ENCODE peak calls at places on chromosomes 7 and 10, in eight cellular contexts. One of them, this sample, is unnamed.

GRCh38 chr10:49488056-49488455 is 50.9 kb downstream of the ERCC6 start:
- DNase-seq in thyroid gland: no peak
- DNase-seq in ovary: no peak
- DNase-seq in GM12891: no peak
- DNase-seq in adrenal gland: peak
- DNase-seq in stomach: no peak
- DNase-seq in testis: no peak
- DNase-seq in vagina: no peak
- DNase-seq in this sample: no peak

GRCh38 chr7:93894426-93894825 is 3.9 kb upstream of the TFPI2 start:
- DNase-seq in thyroid gland: no peak
- DNase-seq in ovary: no peak
- DNase-seq in GM12891: no peak
- DNase-seq in adrenal gland: no peak
- DNase-seq in stomach: no peak
- DNase-seq in testis: no peak
- DNase-seq in vagina: no peak
- DNase-seq in this sample: no peak

GRCh38 chr7:135075716-135076115 is 72.2 kb upstream of the TMEM140 start:
- DNase-seq in thyroid gland: no peak
- DNase-seq in ovary: no peak
- DNase-seq in GM12891: no peak
- DNase-seq in adrenal gland: no peak
- DNase-seq in stomach: no peak
- DNase-seq in testis: no peak
- DNase-seq in vagina: no peak
- DNase-seq in this sample: no peak

GRCh38 chr7:20140278-20141058 is 76.7 kb downstream of the MACC1 start:
- DNase-seq in thyroid gland: no peak
- DNase-seq in ovary: no peak
- DNase-seq in GM12891: no peak
- DNase-seq in adrenal gland: no peak
- DNase-seq in stomach: no peak
- DNase-seq in testis: no peak
- DNase-seq in vagina: no peak
- DNase-seq in this sample: no peak

GRCh38 chr7:111640416-111640815 is 78.1 kb upstream of the IMMP2L start:
- DNase-seq in thyroid gland: no peak
- DNase-seq in ovary: no peak
- DNase-seq in GM12891: no peak
- DNase-seq in adrenal gland: no peak
- DNase-seq in stomach: no peak
- DNase-seq in testis: no peak
- DNase-seq in vagina: no peak
- DNase-seq in this sample: no peak

GRCh38 chr10:102675151-102675886 is 31.0 kb downstream of the TRIM8 start:
- DNase-seq in thyroid gland: peak
- DNase-seq in ovary: no peak
- DNase-seq in GM12891: no peak
- DNase-seq in adrenal gland: no peak
- DNase-seq in stomach: no peak
- DNase-seq in testis: no peak
- DNase-seq in vagina: no peak
- DNase-seq in this sample: no peak

GRCh38 chr10:69732147-69732825 is 69.4 kb upstream of the COL13A1 start:
- DNase-seq in thyroid gland: no peak
- DNase-seq in ovary: no peak
- DNase-seq in GM12891: no peak
- DNase-seq in adrenal gland: peak
- DNase-seq in stomach: no peak
- DNase-seq in testis: no peak
- DNase-seq in vagina: no peak
- DNase-seq in this sample: peak

GRCh38 chr10:69745698-69746097 is 56.0 kb upstream of the COL13A1 start:
- DNase-seq in thyroid gland: no peak
- DNase-seq in ovary: no peak
- DNase-seq in GM12891: no peak
- DNase-seq in adrenal gland: no peak
- DNase-seq in stomach: no peak
- DNase-seq in testis: no peak
- DNase-seq in vagina: no peak
- DNase-seq in this sample: no peak

GRCh38 chr10:110651044-110651958 is 7.2 kb downstream of the RBM20 start:
- DNase-seq in thyroid gland: peak
- DNase-seq in ovary: no peak
- DNase-seq in GM12891: peak
- DNase-seq in adrenal gland: no peak
- DNase-seq in stomach: no peak
- DNase-seq in testis: no peak
- DNase-seq in vagina: no peak
- DNase-seq in this sample: peak

GRCh38 chr7:112362796-112363195 is 87.5 kb upstream of the IFRD1 start:
- DNase-seq in thyroid gland: peak
- DNase-seq in ovary: no peak
- DNase-seq in GM12891: no peak
- DNase-seq in adrenal gland: no peak
- DNase-seq in stomach: no peak
- DNase-seq in testis: no peak
- DNase-seq in vagina: no peak
- DNase-seq in this sample: no peak

GRCh38 chr10:72124984-72125383 is 36.6 kb upstream of the SPOCK2 start:
- DNase-seq in thyroid gland: no peak
- DNase-seq in ovary: no peak
- DNase-seq in GM12891: no peak
- DNase-seq in adrenal gland: no peak
- DNase-seq in stomach: no peak
- DNase-seq in testis: no peak
- DNase-seq in vagina: no peak
- DNase-seq in this sample: no peak

GRCh38 chr10:14879055-14879800 is 562 bp downstream of the SUV39H2 start:
- DNase-seq in thyroid gland: peak
- DNase-seq in ovary: no peak
- DNase-seq in GM12891: peak
- DNase-seq in adrenal gland: peak
- DNase-seq in stomach: no peak
- DNase-seq in testis: peak
- DNase-seq in vagina: no peak
- DNase-seq in this sample: no peak

GRCh38 chr7:17581301-17581700 is 282.8 kb downstream of the AHR start:
- DNase-seq in thyroid gland: no peak
- DNase-seq in ovary: no peak
- DNase-seq in GM12891: no peak
- DNase-seq in adrenal gland: no peak
- DNase-seq in stomach: no peak
- DNase-seq in testis: no peak
- DNase-seq in vagina: no peak
- DNase-seq in this sample: no peak
- TF ChIP-seq POLR2A in thyroid gland: no peak
- TF ChIP-seq POLR2A in ovary: no peak
- TF ChIP-seq POLR2A in GM12891: no peak
- TF ChIP-seq POLR2A in adrenal gland: no peak
- TF ChIP-seq POLR2A in stomach: no peak
- TF ChIP-seq POLR2A in testis: no peak
- TF ChIP-seq POLR2A in vagina: no peak
- TF ChIP-seq POLR2A in this sample: no peak

DNA sequence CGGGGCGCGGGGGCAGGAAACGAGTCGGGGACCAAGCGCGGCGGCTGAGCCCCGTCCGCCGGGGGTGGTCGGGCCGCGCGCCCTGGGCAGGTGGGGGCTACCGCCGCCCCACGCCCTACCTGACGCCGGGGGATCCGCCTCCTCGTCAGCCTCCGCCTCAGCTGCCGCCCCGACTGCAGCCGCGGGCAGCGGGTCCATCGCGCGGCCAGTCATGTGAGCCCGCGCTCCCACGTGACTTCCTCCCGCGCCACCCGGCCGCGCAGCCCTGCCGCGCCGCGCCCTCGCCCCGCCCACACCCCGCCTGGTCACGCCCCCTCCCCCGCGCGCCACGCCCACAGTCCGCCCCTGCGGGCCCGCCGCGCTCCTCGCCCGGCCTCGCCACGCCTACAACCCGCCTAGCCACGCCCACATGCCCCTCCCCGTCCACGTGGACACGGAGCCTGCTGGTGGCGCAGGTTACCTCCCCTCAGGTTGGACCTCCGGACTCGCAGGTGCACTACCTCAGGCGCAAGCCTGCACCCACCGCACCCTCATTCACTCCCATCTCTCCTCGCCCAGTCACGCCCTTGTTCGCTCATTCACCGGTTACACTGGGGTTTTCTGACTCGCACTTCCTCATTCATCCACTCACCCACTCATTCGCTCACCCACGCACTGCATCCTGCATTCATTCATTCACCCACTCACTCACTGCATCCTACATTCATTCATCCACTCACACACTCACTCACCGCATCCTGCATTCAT is at the start of gene SNX8:
- DNase-seq in thyroid gland: peak
- DNase-seq in ovary: peak
- DNase-seq in GM12891: peak
- DNase-seq in adrenal gland: peak
- DNase-seq in stomach: peak
- DNase-seq in testis: peak
- DNase-seq in vagina: no peak
- DNase-seq in this sample: peak
- TF ChIP-seq POLR2A in thyroid gland: peak
- TF ChIP-seq POLR2A in ovary: no peak
- TF ChIP-seq POLR2A in GM12891: no peak
- TF ChIP-seq POLR2A in adrenal gland: peak
- TF ChIP-seq POLR2A in stomach: no peak
- TF ChIP-seq POLR2A in testis: no peak
- TF ChIP-seq POLR2A in vagina: no peak
- TF ChIP-seq POLR2A in this sample: no peak

GRCh38 chr7:67343566-67343965 is 346.9 kb downstream of the TYW1 start:
- DNase-seq in thyroid gland: no peak
- DNase-seq in ovary: no peak
- DNase-seq in GM12891: no peak
- DNase-seq in adrenal gland: peak
- DNase-seq in stomach: no peak
- DNase-seq in testis: no peak
- DNase-seq in vagina: no peak
- DNase-seq in this sample: peak

GRCh38 chr7:67346876-67347275 is 350.2 kb downstream of the TYW1 start:
- DNase-seq in thyroid gland: no peak
- DNase-seq in ovary: no peak
- DNase-seq in GM12891: no peak
- DNase-seq in adrenal gland: no peak
- DNase-seq in stomach: no peak
- DNase-seq in testis: no peak
- DNase-seq in vagina: peak
- DNase-seq in this sample: no peak

GRCh38 chr7:67344481-67345193 is 348.0 kb downstream of the TYW1 start:
- DNase-seq in thyroid gland: no peak
- DNase-seq in ovary: no peak
- DNase-seq in GM12891: no peak
- DNase-seq in adrenal gland: no peak
- DNase-seq in stomach: no peak
- DNase-seq in testis: no peak
- DNase-seq in vagina: no peak
- DNase-seq in this sample: no peak

GRCh38 chr7:67346126-67346525 is 349.5 kb downstream of the TYW1 start:
- DNase-seq in thyroid gland: no peak
- DNase-seq in ovary: no peak
- DNase-seq in GM12891: no peak
- DNase-seq in adrenal gland: no peak
- DNase-seq in stomach: no peak
- DNase-seq in testis: no peak
- DNase-seq in vagina: peak
- DNase-seq in this sample: no peak

DNA sequence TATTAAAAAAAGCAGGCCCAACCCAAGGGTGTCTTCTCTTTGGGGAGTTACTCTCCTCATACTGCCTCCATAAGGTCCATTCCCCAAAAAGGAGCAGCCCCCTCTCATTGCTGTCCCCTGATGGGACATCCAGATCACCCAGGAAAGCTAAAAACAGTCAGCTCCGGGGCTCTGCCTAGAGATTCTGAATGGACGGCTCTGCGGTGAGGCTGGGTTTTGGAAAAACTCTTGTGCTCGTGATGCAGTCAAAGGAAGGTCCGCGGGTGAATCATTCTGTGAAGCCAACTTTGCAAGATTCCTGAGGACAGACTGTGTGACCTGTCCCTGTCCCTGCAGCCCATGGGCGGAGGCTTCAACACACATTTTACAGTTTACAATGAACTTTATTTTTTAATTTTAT is 351.5 kb downstream of the TYW1 start:
- DNase-seq in thyroid gland: no peak
- DNase-seq in ovary: no peak
- DNase-seq in GM12891: no peak
- DNase-seq in adrenal gland: no peak
- DNase-seq in stomach: no peak
- DNase-seq in testis: no peak
- DNase-seq in vagina: peak
- DNase-seq in this sample: no peak
- TF ChIP-seq POLR2A in thyroid gland: no peak
- TF ChIP-seq POLR2A in ovary: no peak
- TF ChIP-seq POLR2A in GM12891: no peak
- TF ChIP-seq POLR2A in adrenal gland: no peak
- TF ChIP-seq POLR2A in stomach: no peak
- TF ChIP-seq POLR2A in testis: no peak
- TF ChIP-seq POLR2A in vagina: no peak
- TF ChIP-seq POLR2A in this sample: no peak

DNA sequence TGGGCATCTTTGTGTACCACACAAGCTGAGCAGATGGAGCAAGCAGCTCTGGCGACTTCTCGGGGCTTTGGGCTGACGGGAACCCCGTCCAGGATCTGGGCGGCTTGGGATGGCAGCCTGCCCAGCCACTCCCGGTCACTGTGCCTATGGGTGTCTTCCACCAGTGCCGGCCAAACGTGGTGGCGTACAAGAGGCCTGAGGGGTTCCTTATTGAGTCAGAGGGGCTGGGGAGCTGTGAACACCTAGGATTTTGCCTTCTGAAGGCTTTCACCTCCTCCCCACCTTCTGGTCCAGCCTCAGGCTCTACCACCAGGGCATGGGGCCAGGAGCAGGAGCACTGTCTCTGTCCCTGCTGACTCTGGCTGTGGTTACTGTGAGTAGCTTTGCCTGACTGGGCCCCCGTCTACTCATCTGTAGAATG is 71.8 kb upstream of the PPIF start:
- DNase-seq in thyroid gland: peak
- DNase-seq in ovary: no peak
- DNase-seq in GM12891: no peak
- DNase-seq in adrenal gland: peak
- DNase-seq in stomach: peak
- DNase-seq in testis: no peak
- DNase-seq in vagina: no peak
- DNase-seq in this sample: peak
- TF ChIP-seq POLR2A in thyroid gland: no peak
- TF ChIP-seq POLR2A in ovary: no peak
- TF ChIP-seq POLR2A in GM12891: no peak
- TF ChIP-seq POLR2A in adrenal gland: no peak
- TF ChIP-seq POLR2A in stomach: no peak
- TF ChIP-seq POLR2A in testis: no peak
- TF ChIP-seq POLR2A in vagina: no peak
- TF ChIP-seq POLR2A in this sample: no peak

This sample was measured in heart left ventricle.